ENCODE peak calls at places on chromosomes 16 and 17, in seven cellular contexts. S is H1, F is K562, G is HepG2, P is SK-N-SH, D is GM12878, H is HCT116. N is an unnamed sample.

GRCh38 chr17:50642071-50642721 is 7.5 kb downstream of the ABCC3 start:
- DNase-seq in S (no peak), F (no peak), G (no peak), D (no peak), P (no peak), H (no peak), N (no peak)

GRCh38 chr17:71170070-71170469 is 950.8 kb upstream of the SOX9 start:
- DNase-seq in H (no peak), P (no peak), G (no peak), S (no peak), D (no peak), F (no peak), N (no peak)

GRCh38 chr17:43326490-43327275 is 72.1 kb upstream of the ARL4D start:
- DNase-seq in P (no peak), H (no peak), G (no peak), D (no peak), S (no peak), F (no peak), N (no peak)

GRCh38 chr16:30621765-30622164 is 11.6 kb upstream of the ZNF689 start:
- DNase-seq in S (no peak), F (no peak), G (no peak), H (no peak), P (no peak), D (no peak), N (peak)

GRCh38 chr16:79165541-79165940 is 435.0 kb downstream of the MAF start:
- DNase-seq in H (no peak), G (no peak), D (no peak), F (no peak), S (no peak), P (no peak), N (no peak)

GRCh38 chr17:77032929-77033328 is 107.8 kb upstream of the SEC14L1 start:
- DNase-seq in D (no peak), S (no peak), H (no peak), G (no peak), F (no peak), P (no peak), N (no peak)

GRCh38 chr17:75695830-75696271 is 25.4 kb upstream of the ITGB4 start:
- DNase-seq in D (no peak), G (no peak), F (no peak), H (no peak), S (no peak), P (no peak), N (no peak)

GRCh38 chr17:2949469-2950044 is 113.8 kb downstream of the OR1D5 start:
- DNase-seq in P (no peak), F (no peak), D (no peak), G (no peak), S (no peak), H (peak), N (no peak)

GRCh38 chr17:73650147-73650546 is 5.9 kb upstream of the SDK2 start:
- DNase-seq in P (peak), D (no peak), G (no peak), F (no peak), S (no peak), H (no peak), N (no peak)

GRCh38 chr17:77528516-77529327 is 388.0 kb downstream of the SEC14L1 start:
- DNase-seq in G (no peak), F (no peak), S (no peak), H (no peak), P (peak), D (no peak), N (no peak)

GRCh38 chr17:50043290-50044148 is 12.4 kb upstream of the ITGA3 start:
- DNase-seq in P (no peak), F (no peak), G (no peak), D (no peak), H (no peak), S (no peak), N (no peak)

GRCh38 chr16:70738083-70738977 is 52.5 kb upstream of the MTSS2 start:
- DNase-seq in P (peak), F (peak), S (peak), D (no peak), H (no peak), G (peak), N (peak)

GRCh38 chr17:62188713-62189112 is 123.6 kb upstream of the MED13 start:
- DNase-seq in P (no peak), S (no peak), H (no peak), D (no peak), F (no peak), G (peak), N (no peak)

GRCh38 chr17:49814781-49815496 is 26.5 kb downstream of the KAT7 start:
- DNase-seq in H (no peak), D (no peak), F (no peak), P (no peak), G (no peak), S (no peak), N (no peak)

GRCh38 chr17:82775033-82775823 is 23.4 kb downstream of the TBCD start:
- DNase-seq in G (peak), H (peak), S (no peak), P (peak), D (no peak), F (peak), N (peak)

GRCh38 chr17:12391468-12391867 is 274.2 kb upstream of the MYOCD start:
- DNase-seq in F (no peak), D (no peak), G (no peak), H (no peak), P (no peak), S (no peak), N (no peak)

GRCh38 chr17:78241277-78242023 is 10.0 kb downstream of the TMEM235 start:
- DNase-seq in H (peak), F (peak), S (no peak), G (peak), P (peak), D (no peak), N (no peak)

GRCh38 chr16:54173489-54173888 is 113.1 kb downstream of the IRX3 start:
- DNase-seq in P (no peak), S (no peak), D (no peak), G (no peak), H (no peak), F (no peak), N (no peak)

GRCh38 chr16:88854306-88855111 is 2.2 kb downstream of the GALNS start:
- DNase-seq in G (no peak), F (peak), D (no peak), P (no peak), S (no peak), H (no peak), N (no peak)

GRCh38 chr17:75242461-75243042 is 18.9 kb downstream of the GGA3 start:
- DNase-seq in H (no peak), F (no peak), P (no peak), D (no peak), G (no peak), S (no peak), N (no peak)

GRCh38 chr17:58436805-58437239 is 19.5 kb upstream of the RNF43 start:
- DNase-seq in G (no peak), D (no peak), F (peak), S (no peak), P (no peak), H (no peak), N (no peak)

GRCh38 chr16:75044800-75045361 is 46.1 kb downstream of the ZNRF1 start:
- DNase-seq in D (no peak), S (no peak), P (no peak), H (no peak), F (no peak), G (no peak), N (peak)

GRCh38 chr16:52496051-52496876 is 50.7 kb downstream of the TOX3 start:
- DNase-seq in H (no peak), F (no peak), S (no peak), D (no peak), P (no peak), G (peak), N (no peak)

GRCh38 chr17:68085751-68086445 is 50.4 kb downstream of the KPNA2 start:
- DNase-seq in P (no peak), S (no peak), H (no peak), F (no peak), D (no peak), G (no peak), N (no peak)
- TF ChIP-seq JUND in P (no peak), S (no peak), H (no peak), F (no peak), D (no peak), G (no peak), N (no peak)

GRCh38 chr17:46821482-46822387 is 3.2 kb upstream of the WNT3 start:
- DNase-seq in G (no peak), S (no peak), P (no peak), F (no peak), D (no peak), H (no peak), N (no peak)

GRCh38 chr17:46818929-46819859 is 702 bp upstream of the WNT3 start:
- DNase-seq in D (no peak), F (peak), H (no peak), G (no peak), P (peak), S (no peak), N (no peak)

GRCh38 chr17:46818319-46818928 is at the start of gene WNT3:
- DNase-seq in G (no peak), H (no peak), D (no peak), P (peak), S (no peak), F (peak), N (peak)

GRCh38 chr17:46820592-46821450 is 2.3 kb upstream of the WNT3 start:
- DNase-seq in F (no peak), G (no peak), S (no peak), P (no peak), H (no peak), D (no peak), N (no peak)

DNA sequence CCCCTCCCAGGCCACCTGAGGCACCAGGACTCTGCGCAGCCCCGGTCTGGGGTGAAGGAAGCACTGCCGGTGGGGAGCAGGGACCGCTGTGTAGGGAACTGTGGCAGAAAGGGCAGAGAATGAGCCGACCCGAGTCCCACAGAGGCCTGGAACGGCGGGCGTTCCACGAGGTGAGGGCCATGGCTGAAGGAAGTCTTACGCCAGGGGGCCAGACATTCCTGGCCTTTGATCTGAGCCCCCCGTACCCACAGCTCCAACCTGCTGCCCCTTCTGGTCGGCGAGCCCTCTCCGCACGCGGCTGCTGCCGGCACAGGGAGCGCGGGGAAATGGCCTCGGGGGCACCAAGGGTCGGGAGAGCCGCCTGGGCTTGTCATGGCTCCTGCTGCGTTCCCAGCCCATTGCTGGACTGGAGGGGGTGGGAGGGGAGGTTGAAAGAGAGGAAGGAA is 1.4 kb upstream of the WNT3 start:
- DNase-seq in H (no peak), D (no peak), P (no peak), G (no peak), S (no peak), F (no peak), N (no peak)
- TF ChIP-seq JUND in H (no peak), D (no peak), P (no peak), G (no peak), S (no peak), F (no peak), N (no peak)

GRCh38 chr17:41178341-41178740 is 320 bp upstream of the KRTAP4-2 start:
- DNase-seq in H (no peak), F (no peak), G (no peak), D (no peak), S (no peak), P (no peak), N (no peak)
- TF ChIP-seq JUND in H (no peak), F (no peak), G (no peak), D (no peak), S (no peak), P (no peak), N (no peak)

DNA sequence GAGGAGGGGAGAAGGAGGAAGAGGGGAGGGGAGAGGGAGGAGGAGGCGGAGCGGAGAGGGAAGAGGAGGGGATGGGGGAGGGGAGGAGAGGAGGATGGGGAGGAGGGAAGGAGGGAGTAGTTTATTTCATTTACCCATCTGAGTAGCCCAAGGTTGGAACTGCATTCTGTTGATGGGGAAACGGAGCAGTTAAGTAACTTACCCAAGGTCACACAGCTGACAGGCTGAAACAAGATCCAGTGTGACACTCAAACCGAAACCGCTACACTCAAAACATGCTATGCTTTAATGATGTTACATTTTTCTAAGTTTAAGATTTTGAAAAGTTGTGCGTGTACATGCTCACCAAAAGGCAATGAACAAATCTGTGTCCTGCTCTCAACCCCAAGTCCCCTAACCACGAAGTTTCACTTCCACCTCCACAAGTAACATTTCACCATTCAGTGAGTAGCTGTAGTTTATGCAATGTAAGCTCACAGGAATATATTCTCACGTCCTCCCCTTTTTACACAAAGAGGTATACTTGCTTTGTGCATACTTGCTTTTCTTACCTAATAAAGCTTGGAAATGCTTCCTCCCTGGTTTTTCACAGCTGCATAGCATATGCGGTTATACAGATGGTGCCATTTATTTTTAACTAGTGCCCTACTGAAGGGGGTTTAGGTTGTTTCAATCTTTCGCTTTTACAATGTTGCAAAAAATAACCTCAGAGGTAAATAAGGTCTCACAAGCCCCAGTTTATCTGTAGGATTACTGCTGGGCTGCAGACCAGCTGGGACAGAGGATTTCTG is 275.3 kb downstream of the PARN start:
- DNase-seq in G (no peak), F (no peak), D (peak), S (no peak), P (no peak), H (no peak), N (peak)
- TF ChIP-seq JUND in G (no peak), F (no peak), D (peak), S (no peak), P (no peak), H (no peak), N (no peak)

N was measured in T47D.